ENCODE peak calls at places on chromosomes 6 and 20, in seven cellular contexts. A is breast epithelium, I is upper lobe of left lung, J is GM23338, P is HepG2, K is prostate gland, R is transverse colon. L is an unnamed sample.

GRCh38 chr6:73129653-73130443 is 95.4 kb downstream of the KHDC1L start:
- DNase-seq in R (peak; percentile 75), I (no peak), K (peak; percentile 80), J (peak; percentile 93), A (peak; percentile 78), P (peak; percentile 53), L (peak; percentile 35)

GRCh38 chr6:19771753-19772336 is 65.3 kb upstream of the ID4 start:
- DNase-seq in A (no peak), P (no peak), J (no peak), K (no peak), R (no peak), I (no peak), L (no peak)

GRCh38 chr6:137490961-137491360 is 3.2 kb downstream of the OLIG3 start:
- DNase-seq in R (no peak), P (no peak), I (no peak), J (peak; percentile 52), A (no peak), K (no peak), L (no peak)

GRCh38 chr6:165183496-165184140 is 125.8 kb downstream of the C6orf118 start:
- DNase-seq in A (no peak), P (no peak), K (no peak), R (no peak), J (no peak), I (no peak), L (no peak)

GRCh38 chr6:159094444-159095252 is 49.9 kb upstream of the TAGAP start:
- DNase-seq in K (no peak), I (peak; percentile 59), J (no peak), R (peak; percentile 19), A (no peak), P (no peak), L (no peak)

GRCh38 chr6:26170181-26170580 is 83.0 kb downstream of the HFE start:
- DNase-seq in A (no peak), K (no peak), I (no peak), J (no peak), P (no peak), R (no peak), L (no peak)

GRCh38 chr6:37615564-37616340 is 81.9 kb downstream of the MDGA1 start:
- DNase-seq in R (no peak), J (no peak), K (no peak), P (no peak), I (no peak), A (no peak), L (no peak)

GRCh38 chr6:164377348-164377747 is 932.1 kb downstream of the C6orf118 start:
- DNase-seq in J (no peak), P (no peak), I (no peak), A (no peak), R (no peak), K (no peak), L (no peak)

GRCh38 chr6:37024665-37025337 is 19.3 kb downstream of the FGD2 start:
- DNase-seq in K (peak; percentile 83), I (no peak), R (no peak), A (no peak), P (no peak), J (no peak), L (no peak)

DNA sequence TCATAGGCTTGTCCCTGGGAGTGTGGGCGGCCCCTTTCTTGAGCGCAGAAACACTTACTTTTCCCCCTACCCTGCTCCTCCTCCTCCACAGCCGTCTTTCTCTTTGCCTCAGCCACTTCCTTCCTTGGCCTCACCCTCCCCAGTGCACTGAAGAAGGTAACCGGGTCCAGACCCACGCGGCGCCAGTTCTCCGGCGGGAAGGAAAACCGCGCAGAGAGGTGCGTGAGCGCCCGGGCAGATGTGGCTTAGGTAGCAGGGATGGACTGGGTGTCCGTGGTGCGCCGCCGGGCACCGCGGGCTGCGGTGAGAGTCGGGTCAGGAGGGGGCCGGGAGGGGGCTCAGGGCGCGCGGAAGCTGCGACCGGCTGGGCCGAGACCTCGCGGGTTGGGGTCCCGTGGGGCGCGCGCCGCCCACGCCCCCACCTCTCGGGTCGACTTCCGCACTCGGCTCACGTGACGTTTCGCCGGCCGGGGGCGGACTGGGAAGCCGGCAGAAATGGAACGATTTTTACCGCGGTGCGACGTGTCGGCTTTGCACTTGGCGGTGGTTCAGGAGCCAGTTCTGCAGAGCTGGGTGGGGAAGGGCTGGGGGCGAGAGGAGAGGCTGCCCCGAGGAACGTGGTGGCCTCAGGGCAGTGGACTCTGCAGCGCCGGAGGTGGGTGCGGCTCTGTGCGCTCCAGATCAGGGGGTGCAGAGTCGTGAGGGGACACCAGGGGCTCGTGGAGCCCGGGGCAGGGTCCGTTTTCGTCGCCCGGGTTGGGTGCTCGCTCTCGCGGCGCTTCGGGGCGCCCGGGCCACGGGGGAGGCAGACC is at the start of gene ABRACL:
- DNase-seq in R (peak; percentile 81), A (peak; percentile 67), I (peak; percentile 92), K (peak; percentile 69), J (peak; percentile 48), P (no peak), L (peak; percentile 55)
- TF ChIP-seq POLR2AphosphoS5 in R (peak; percentile 30), A (peak; percentile 39), I (peak; percentile 6), K (peak; percentile 9), J (peak; percentile 89), P (no peak), L (peak; percentile 87)

GRCh38 chr6:131393433-131393832 is 179.6 kb upstream of the ARG1 start:
- DNase-seq in P (no peak), J (no peak), I (no peak), K (no peak), R (no peak), A (no peak), L (no peak)

GRCh38 chr6:131394768-131395432 is 178.1 kb upstream of the ARG1 start:
- DNase-seq in R (no peak), P (no peak), J (no peak), K (no peak), A (no peak), I (no peak), L (no peak)

GRCh38 chr6:131387706-131388455 is 185.1 kb upstream of the ARG1 start:
- DNase-seq in R (no peak), P (no peak), J (no peak), K (no peak), A (no peak), I (no peak), L (no peak)

DNA sequence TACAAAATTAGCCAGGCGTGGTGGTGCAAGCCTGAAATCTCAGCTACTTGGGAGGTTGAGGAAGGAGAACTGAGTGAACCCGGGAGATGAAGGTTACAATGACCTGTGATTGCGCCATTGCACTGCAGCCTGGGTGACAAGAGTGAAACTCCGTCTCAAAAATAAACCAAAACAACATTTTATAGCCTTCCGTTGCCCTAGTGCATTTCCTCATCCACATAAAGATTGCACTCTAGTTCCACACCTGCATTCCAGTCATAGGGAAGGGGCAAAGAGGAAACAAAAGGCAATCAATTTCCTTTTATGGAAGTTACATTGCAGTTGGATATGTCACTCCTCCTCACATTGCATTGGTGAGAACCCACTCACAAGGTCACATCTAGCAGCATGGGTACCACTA is 182.7 kb upstream of the ARG1 start:
- DNase-seq in R (no peak), J (no peak), P (no peak), K (no peak), A (no peak), I (no peak), L (no peak)
- TF ChIP-seq POLR2AphosphoS5 in R (no peak), J (no peak), P (no peak), K (no peak), A (no peak), I (no peak), L (no peak)

DNA sequence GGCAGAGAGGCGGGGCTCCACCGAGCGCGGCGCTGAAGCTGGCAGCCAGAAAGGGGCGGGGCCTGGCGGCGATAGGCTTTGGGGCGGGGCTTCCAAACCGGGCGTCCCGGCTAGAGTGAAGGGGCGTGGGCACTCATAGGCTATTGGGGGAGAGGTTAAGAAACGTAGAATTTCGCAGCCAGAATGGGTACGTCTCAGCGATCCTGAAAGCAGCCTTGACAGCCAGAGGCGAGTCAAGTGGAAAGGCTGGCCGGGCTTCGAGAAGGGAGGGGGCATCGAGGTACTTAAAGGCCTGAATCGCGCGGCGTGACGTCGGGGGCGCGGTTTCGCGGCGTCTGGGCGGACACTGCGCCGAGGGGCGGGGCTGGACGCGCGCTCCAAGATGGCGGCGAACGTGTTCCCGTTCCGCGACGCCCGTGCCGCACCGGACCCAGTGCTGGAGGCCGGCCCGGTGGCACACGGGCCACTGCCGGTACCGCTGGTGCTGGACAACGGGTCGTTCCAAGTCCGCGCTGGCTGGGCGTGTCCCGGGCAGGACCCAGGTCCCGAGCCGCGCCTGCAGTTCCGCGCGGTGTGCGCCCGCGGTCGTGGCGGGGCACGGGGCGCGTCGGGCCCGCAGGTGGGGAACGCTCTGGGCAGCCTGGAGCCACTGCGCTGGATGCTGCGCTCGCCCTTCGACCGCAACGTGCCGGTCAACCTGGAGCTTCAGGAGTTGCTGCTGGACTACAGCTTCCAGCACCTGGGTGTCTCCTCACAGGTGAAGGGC is at the start of gene ACTR5:
- DNase-seq in R (peak; percentile 97), J (peak; percentile 94), K (peak; percentile 91), P (peak; percentile 86), I (peak; percentile 99), A (peak; percentile 95), L (peak; percentile 94)
- TF ChIP-seq POLR2AphosphoS5 in R (no peak), J (peak; percentile 82), K (peak; percentile 65), P (peak; percentile 80), I (peak; percentile 38), A (peak; percentile 36), L (peak; percentile 49)

GRCh38 chr6:7879579-7879978 is 31.0 kb downstream of the TXNDC5 start:
- DNase-seq in K (no peak), R (no peak), A (no peak), P (no peak), J (no peak), I (no peak), L (no peak)

GRCh38 chr6:7880718-7881107 is 29.9 kb downstream of the TXNDC5 start:
- DNase-seq in K (no peak), A (no peak), R (no peak), J (no peak), P (no peak), I (peak; percentile 27), L (no peak)

GRCh38 chr6:7879043-7879442 is 31.5 kb downstream of the TXNDC5 start:
- DNase-seq in A (no peak), K (no peak), R (no peak), P (no peak), I (no peak), J (no peak), L (no peak)

GRCh38 chr6:7878401-7878964 is 32.1 kb downstream of the TXNDC5 start:
- DNase-seq in P (no peak), K (no peak), R (no peak), J (no peak), I (no peak), A (no peak), L (no peak)

GRCh38 chr6:7879980-7880717 is 30.4 kb downstream of the TXNDC5 start:
- DNase-seq in P (no peak), R (no peak), K (no peak), I (no peak), J (no peak), A (no peak), L (no peak)
- TF ChIP-seq POLR2AphosphoS5 in P (peak; percentile 16), R (no peak), K (no peak), I (no peak), J (no peak), A (no peak), L (no peak)

DNA sequence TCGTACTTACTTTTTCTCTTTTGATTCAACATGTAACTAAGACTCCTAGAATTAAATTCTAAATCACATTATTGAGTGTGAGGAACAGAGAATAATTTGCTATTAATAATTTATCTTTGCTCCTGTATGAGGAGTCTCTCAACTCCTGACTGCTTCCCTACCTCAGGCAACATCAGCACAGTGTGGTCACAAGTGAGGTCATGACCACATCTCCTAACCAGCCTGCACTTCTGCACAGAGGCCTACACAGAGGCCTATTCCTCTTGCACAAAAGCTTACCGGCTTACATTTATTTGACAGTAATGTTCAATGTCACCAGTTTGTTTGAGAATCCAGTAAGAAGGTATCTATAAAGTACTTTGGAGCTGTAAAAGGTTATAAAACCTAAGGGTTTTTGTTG is 637.4 kb upstream of the MARCKS start:
- DNase-seq in P (no peak), I (no peak), A (no peak), K (no peak), J (no peak), R (no peak), L (no peak)
- TF ChIP-seq POLR2AphosphoS5 in P (no peak), I (no peak), A (no peak), K (no peak), J (no peak), R (no peak), L (no peak)

L was measured in GM12891.